ENCODE peak calls at places on chromosome 2, in four cellular contexts. W is NCI-H187, D is neural progenitor cell, H is cardiac fibroblast. B is an unnamed sample.

GRCh38 chr2:216536725-216537124 is 38.1 kb downstream of the RPL37A start:
- DNase-seq in H (peak; percentile 49), W (no peak), D (no peak), B (peak; percentile 32)

GRCh38 chr2:157751462-157752058 is 122.9 kb upstream of the ACVR1C start:
- DNase-seq in H (no peak), D (peak; percentile 15), W (no peak), B (peak; percentile 85)

GRCh38 chr2:126862730-126863129 is 36.0 kb upstream of the TEX51 start:
- DNase-seq in D (no peak), H (no peak), W (no peak), B (no peak)

GRCh38 chr2:27664245-27664574 is 521 bp downstream of the SLC4A1AP start:
- DNase-seq in W (no peak), D (no peak), H (no peak), B (no peak)

GRCh38 chr2:108268001-108268400 is 20.7 kb upstream of the SULT1C2 start:
- DNase-seq in H (no peak), D (no peak), W (no peak), B (no peak)

GRCh38 chr2:113872201-113872600 is 17.7 kb upstream of the ACTR3 start:
- DNase-seq in H (peak; percentile 24), D (no peak), W (no peak), B (no peak)

GRCh38 chr2:41204315-41204714 is 752.4 kb upstream of the SLC8A1 start:
- DNase-seq in H (no peak), W (no peak), D (no peak), B (no peak)

GRCh38 chr2:150624001-150624401 is 136.5 kb upstream of the RND3 start:
- DNase-seq in D (no peak), W (no peak), H (peak; percentile 47), B (no peak)

GRCh38 chr2:160363961-160364733 is 129.5 kb downstream of the RBMS1 start:
- DNase-seq in W (no peak), D (no peak), H (no peak), B (no peak)

GRCh38 chr2:159153463-159153862 is 133.0 kb downstream of the WDSUB1 start:
- DNase-seq in H (no peak), W (no peak), D (no peak), B (no peak)

GRCh38 chr2:119491776-119492525 is 32.3 kb downstream of the SCTR start:
- DNase-seq in W (no peak), H (peak; percentile 83), D (no peak), B (peak; percentile 84)